ENCODE peak calls at places on chromosomes 1 and 21, in six cellular contexts. N is HepG2, W is K562, T is HCT116, I is H1, Q is GM12878. U is an unnamed sample.

GRCh38 chr1:63429281-63429680 is 61.9 kb downstream of the ALG6 start:
- DNase-seq in W (no peak), I (no peak), Q (no peak), T (no peak), N (no peak), U (no peak)

GRCh38 chr1:93328809-93329477 is 16.8 kb upstream of the DR1 start:
- DNase-seq in W (no peak), N (no peak), T (no peak), Q (no peak), I (no peak), U (no peak)

GRCh38 chr1:70436617-70437236 is 25.7 kb downstream of the CTH start:
- DNase-seq in N (no peak), W (no peak), I (no peak), T (no peak), Q (no peak), U (no peak)

GRCh38 chr1:64220241-64220640 is 16.8 kb downstream of the UBE2U start:
- DNase-seq in T (no peak), W (no peak), Q (no peak), I (no peak), N (no peak), U (no peak)

GRCh38 chr1:19975423-19976193 is 3.8 kb downstream of the PLA2G2A start:
- DNase-seq in T (no peak), W (no peak), N (no peak), Q (no peak), I (no peak), U (no peak)

GRCh38 chr21:45917241-45917640 is 64.3 kb upstream of the COL6A1 start:
- DNase-seq in W (no peak), T (no peak), N (no peak), I (no peak), Q (no peak), U (no peak)

GRCh38 chr1:63004868-63005267 is 220.9 kb downstream of the ATG4C start:
- DNase-seq in W (no peak), I (no peak), Q (no peak), T (peak), N (peak), U (peak)

GRCh38 chr1:77794550-77794949 is 15.1 kb downstream of the MIGA1 start:
- DNase-seq in W (no peak), N (no peak), Q (no peak), T (no peak), I (no peak), U (no peak)

GRCh38 chr21:38955495-38955894 is 149.8 kb downstream of the ETS2 start:
- DNase-seq in T (no peak), I (no peak), W (no peak), N (no peak), Q (no peak), U (no peak)

GRCh38 chr1:37931148-37931492 is 15.7 kb downstream of the INPP5B start:
- DNase-seq in N (no peak), W (no peak), Q (no peak), I (no peak), T (no peak), U (no peak)

GRCh38 chr1:41888756-41889155 is 30.0 kb downstream of the HIVEP3 start:
- DNase-seq in I (peak), T (no peak), W (no peak), N (no peak), Q (no peak), U (no peak)

GRCh38 chr21:25850126-25850831 is 115.5 kb downstream of the GABPA start:
- DNase-seq in N (no peak), Q (no peak), I (no peak), W (no peak), T (no peak), U (no peak)

GRCh38 chr21:45538381-45539045 is 3.7 kb downstream of the SLC19A1 start:
- DNase-seq in T (no peak), N (no peak), W (no peak), Q (no peak), I (peak), U (peak)

GRCh38 chr1:17134724-17135123 is 15.5 kb upstream of the PADI2 start:
- DNase-seq in N (no peak), T (no peak), W (no peak), Q (no peak), I (no peak), U (no peak)

GRCh38 chr21:28337319-28337718 is 655.4 kb downstream of the LTN1 start:
- DNase-seq in W (no peak), Q (no peak), I (no peak), N (peak), T (no peak), U (no peak)

GRCh38 chr1:151197863-151198253 is 494 bp upstream of the PIP5K1A start:
- DNase-seq in N (peak), I (no peak), Q (no peak), W (no peak), T (no peak), U (no peak)

GRCh38 chr1:45306319-45306718 is 20.4 kb upstream of the HPDL start:
- DNase-seq in I (peak), N (no peak), T (no peak), Q (peak), W (no peak), U (no peak)

GRCh38 chr1:162855461-162856150 is 5.4 kb downstream of the CCDC190 start:
- DNase-seq in W (no peak), N (no peak), I (no peak), Q (no peak), T (no peak), U (no peak)

GRCh38 chr21:42385619-42386018 is 10.2 kb downstream of the TMPRSS3 start:
- DNase-seq in W (no peak), N (peak), I (no peak), Q (no peak), T (no peak), U (no peak)

GRCh38 chr21:21045538-21045937 is 47.3 kb downstream of the NCAM2 start:
- DNase-seq in N (no peak), I (no peak), T (no peak), Q (no peak), W (no peak), U (no peak)

GRCh38 chr21:22762463-22762862 is 1764.3 kb downstream of the NCAM2 start:
- DNase-seq in I (no peak), W (no peak), T (no peak), N (no peak), Q (no peak), U (no peak)

GRCh38 chr1:202597090-202597761 is 113.0 kb downstream of the SYT2 start:
- DNase-seq in N (no peak), I (no peak), W (no peak), Q (no peak), T (no peak), U (no peak)

GRCh38 chr1:202605515-202605914 is 104.7 kb downstream of the SYT2 start:
- DNase-seq in W (no peak), T (no peak), N (no peak), I (no peak), Q (no peak), U (no peak)

GRCh38 chr1:202600432-202601041 is 109.7 kb downstream of the SYT2 start:
- DNase-seq in W (no peak), T (no peak), N (no peak), I (no peak), Q (no peak), U (no peak)

GRCh38 chr1:202596638-202597037 is 113.6 kb downstream of the SYT2 start:
- DNase-seq in T (no peak), N (no peak), W (no peak), Q (no peak), I (no peak), U (no peak)

GRCh38 chr1:202599669-202600431 is 110.4 kb downstream of the SYT2 start:
- DNase-seq in T (peak), W (peak), I (peak), Q (no peak), N (peak), U (peak)
- TF ChIP-seq ATF3 in T (no peak), W (no peak), I (no peak), Q (no peak), N (no peak), U (no peak)

DNA sequence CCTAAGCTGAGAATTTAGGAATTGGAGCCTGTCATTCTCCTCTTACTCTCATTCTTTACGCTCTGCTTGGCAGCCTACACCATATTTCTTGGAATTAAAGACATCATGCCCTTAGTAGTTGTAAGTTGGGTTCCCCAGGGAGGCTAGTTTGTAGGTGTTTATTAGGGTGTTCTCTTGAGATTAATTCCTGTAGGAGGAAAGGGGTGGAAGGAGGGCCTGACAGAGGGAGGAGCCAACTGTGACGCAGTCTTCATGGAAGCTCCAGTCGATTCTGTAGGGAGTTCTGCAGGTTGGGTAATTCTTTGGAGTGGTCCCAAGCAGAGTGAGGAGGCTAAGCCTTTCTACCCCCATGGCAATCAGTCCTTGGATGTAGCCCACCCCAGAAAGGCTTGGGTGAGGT is 111.4 kb downstream of the HHAT start:
- DNase-seq in Q (no peak), W (no peak), N (no peak), T (no peak), I (no peak), U (no peak)
- TF ChIP-seq ATF3 in Q (no peak), W (no peak), N (no peak), T (no peak), I (no peak), U (no peak)

DNA sequence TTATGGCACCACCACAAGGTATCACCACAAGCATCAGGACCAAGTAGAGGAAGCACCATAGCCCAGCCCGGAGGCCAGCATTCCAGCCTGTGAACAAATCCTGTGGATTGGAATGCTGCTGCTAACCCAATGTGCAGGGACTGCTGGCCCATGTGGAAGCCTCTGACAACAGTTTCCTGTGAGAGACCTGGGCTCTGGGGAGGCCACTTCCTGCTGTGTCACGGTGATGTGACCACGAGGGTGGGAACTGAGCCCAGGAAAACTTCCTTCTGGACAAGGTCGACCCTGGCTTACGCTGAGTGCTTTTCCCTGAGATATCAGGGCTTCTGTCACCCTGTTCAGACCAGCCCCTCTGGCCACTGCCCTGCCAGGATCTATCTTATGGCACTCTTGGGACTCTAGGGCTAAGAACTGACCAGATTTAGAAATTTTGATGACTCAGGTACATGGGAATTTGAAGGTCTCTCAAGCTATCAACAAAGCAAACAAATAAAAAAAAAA is 88.3 kb upstream of the NGF start:
- DNase-seq in Q (no peak), N (no peak), I (no peak), W (no peak), T (no peak), U (no peak)
- TF ChIP-seq ATF3 in Q (no peak), N (no peak), I (no peak), W (no peak), T (no peak), U (no peak)

GRCh38 chr1:218592688-218593087 is 247.6 kb downstream of the TGFB2 start:
- DNase-seq in T (no peak), W (no peak), I (no peak), N (peak), Q (no peak), U (no peak)
- TF ChIP-seq ATF3 in T (no peak), W (no peak), I (no peak), N (no peak), Q (no peak), U (no peak)